ENCODE peak calls at places on chromosomes 3 and 15, in four cellular contexts. D is psoas muscle, K is heart left ventricle, B is spleen. T is an unnamed sample.

GRCh38 chr3:150635526-150635925 is 32.4 kb downstream of the SELENOT start:
- DNase-seq in D (no peak), K (no peak), B (no peak), T (no peak)

GRCh38 chr15:101439920-101440319 is 49.6 kb downstream of the PCSK6 start:
- DNase-seq in D (no peak), K (no peak), B (no peak), T (no peak)

GRCh38 chr15:77904436-77904821 is 173.1 kb downstream of the TBC1D2B start:
- DNase-seq in D (no peak), K (peak; percentile 17), B (peak; percentile 67), T (no peak)

GRCh38 chr3:167031364-167032049 is 348.6 kb downstream of the ZBBX start:
- DNase-seq in D (no peak), K (no peak), B (no peak), T (no peak)

GRCh38 chr3:192207239-192207638 is 520.1 kb downstream of the FGF12 start:
- DNase-seq in D (no peak), K (no peak), B (no peak), T (no peak)

GRCh38 chr3:171168086-171168485 is 141.6 kb upstream of the SLC2A2 start:
- DNase-seq in D (no peak), K (no peak), B (no peak), T (no peak)

GRCh38 chr3:112767177-112767576 is 79.5 kb downstream of the CD200R1L start:
- DNase-seq in D (no peak), K (no peak), B (no peak), T (no peak)

GRCh38 chr15:73383310-73384185 is 14.8 kb upstream of the HCN4 start:
- DNase-seq in D (no peak), K (no peak), B (peak; percentile 34), T (no peak)

GRCh38 chr3:155069729-155070128 is 10.4 kb upstream of the MME start:
- DNase-seq in D (no peak), K (no peak), B (no peak), T (no peak)

GRCh38 chr3:134904796-134905646 is 110.0 kb downstream of the EPHB1 start:
- DNase-seq in D (no peak), K (no peak), B (peak; percentile 30), T (no peak)
- H3K4me1 ChIP-seq in D (no peaks in the 10 kb centered on the region), K (no peaks in the 10 kb centered on the region), B (peaks cover 20% of the 10 kb centered on the region), T (no peaks in the 10 kb centered on the region)

GRCh38 chr15:62390793-62391543 is 225.9 kb upstream of the C2CD4B start:
- DNase-seq in D (peak; percentile 50), K (peak; percentile 59), B (peak; percentile 80), T (peak; percentile 27)

GRCh38 chr15:62391565-62392262 is 226.6 kb upstream of the C2CD4B start:
- DNase-seq in D (peak; percentile 72), K (peak; percentile 72), B (peak; percentile 79), T (peak; percentile 58)

GRCh38 chr15:62392411-62392810 is 227.3 kb upstream of the C2CD4B start:
- DNase-seq in D (peak; percentile 31), K (peak; percentile 44), B (no peak), T (no peak)

GRCh38 chr15:62393196-62393595 is 228.1 kb upstream of the C2CD4B start:
- DNase-seq in D (no peak), K (no peak), B (no peak), T (no peak)

GRCh38 chr15:62389887-62390792 is 225.1 kb upstream of the C2CD4B start:
- DNase-seq in D (peak; percentile 79), K (peak; percentile 79), B (peak; percentile 91), T (peak; percentile 71)
- H3K27ac ChIP-seq in D (peak within 1 kb of the TSS; percentile 94), K (peak within 1 kb of the TSS; percentile 83), B (peak within 1 kb of the TSS; percentile 30), T (peak within 1 kb of the TSS; percentile 69)

DNA sequence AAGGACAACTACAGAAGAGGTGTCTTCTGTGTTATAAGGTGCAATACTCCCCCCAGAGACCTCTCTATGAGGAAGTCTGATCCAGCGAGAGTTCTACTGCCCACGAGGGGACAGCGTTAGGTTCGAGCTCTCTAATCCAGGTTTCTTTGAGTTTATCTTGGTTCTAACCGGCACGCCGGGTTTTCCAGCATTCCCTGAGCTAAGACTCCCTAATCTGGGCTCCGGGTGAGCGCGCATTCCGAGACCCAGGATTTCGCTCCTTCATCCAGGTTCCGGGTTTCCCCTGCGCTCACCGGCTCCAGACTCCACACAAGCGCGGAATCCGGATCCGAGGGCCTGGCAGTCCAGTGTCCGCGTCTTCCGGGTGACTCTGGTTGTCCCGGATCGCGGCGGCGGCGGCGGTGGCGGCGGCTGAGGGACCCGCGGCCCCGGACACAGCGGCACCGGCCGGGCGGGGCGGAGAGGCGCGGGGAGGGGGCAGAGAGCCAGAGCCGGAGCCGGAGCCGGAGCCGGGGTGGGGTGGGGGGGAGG is at the start of gene ZNF609:
- DNase-seq in D (peak; percentile 97), K (peak; percentile 94), B (peak; percentile 96), T (peak; percentile 94)
- H3K4me1 ChIP-seq in D (peaks cover 55% of the 10 kb centered on the region), K (peaks cover 46% of the 10 kb centered on the region), B (peaks cover 83% of the 10 kb centered on the region), T (peaks cover 27% of the 10 kb centered on the region)

GRCh38 chr15:25742421-25743159 is 120.5 kb downstream of the ATP10A start:
- DNase-seq in D (no peak), K (no peak), B (no peak), T (no peak)

GRCh38 chr15:25742008-25742407 is 121.1 kb downstream of the ATP10A start:
- DNase-seq in D (no peak), K (no peak), B (no peak), T (no peak)

GRCh38 chr15:25739687-25740121 is 123.4 kb downstream of the ATP10A start:
- DNase-seq in D (no peak), K (no peak), B (no peak), T (no peak)

GRCh38 chr15:25740438-25741252 is 122.5 kb downstream of the ATP10A start:
- DNase-seq in D (no peak), K (no peak), B (no peak), T (no peak)

GRCh38 chr15:25741253-25741575 is 121.9 kb downstream of the ATP10A start:
- DNase-seq in D (no peak), K (no peak), B (no peak), T (no peak)
- H3K27ac ChIP-seq in D (no peak overlapping the region), K (no peak overlapping the region), B (no peak overlapping the region), T (no peak overlapping the region)

DNA sequence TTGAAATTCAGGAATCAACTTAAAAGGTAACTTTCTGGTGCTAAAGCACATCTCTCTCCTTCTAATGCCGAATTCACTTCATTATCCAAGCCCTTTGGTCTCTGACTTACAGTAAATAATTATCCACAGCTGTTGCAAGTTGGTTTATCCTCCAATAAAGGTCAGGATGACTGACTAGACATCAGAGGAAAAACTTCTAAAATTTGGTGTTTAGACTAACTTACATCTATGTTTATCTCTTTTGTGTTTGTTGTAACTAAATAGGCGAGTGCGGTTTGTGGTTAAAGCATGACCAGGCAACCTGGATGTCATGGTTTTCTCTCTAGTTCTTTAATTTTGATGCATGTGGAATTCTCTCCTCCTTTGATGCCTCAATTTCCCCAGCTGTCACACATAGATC is 237.4 kb upstream of the LRTM1 start:
- DNase-seq in D (no peak), K (no peak), B (no peak), T (no peak)
- H3K4me1 ChIP-seq in D (no peaks in the 10 kb centered on the region), K (peaks cover 7% of the 10 kb centered on the region), B (no peaks in the 10 kb centered on the region), T (no peaks in the 10 kb centered on the region)

DNA sequence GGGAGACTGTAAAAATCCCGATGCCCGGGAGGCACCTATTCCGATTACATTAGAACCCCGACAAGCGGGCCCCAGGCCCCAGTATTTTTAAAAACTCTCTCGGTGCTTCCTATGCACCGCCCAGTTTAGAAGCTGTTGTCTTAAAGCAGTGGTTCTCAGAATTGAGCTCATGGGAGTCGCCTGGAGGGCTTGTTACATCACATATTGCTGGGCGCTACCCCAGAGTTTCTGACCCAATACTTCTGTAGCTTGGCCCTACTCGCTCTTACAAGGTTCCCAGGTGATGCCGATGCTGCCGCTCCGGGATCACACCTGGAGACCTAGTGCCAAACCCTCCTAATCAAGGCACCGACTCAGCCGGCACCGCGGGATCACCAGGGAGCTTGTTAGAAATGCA is 35.2 kb downstream of the CPN2 start:
- DNase-seq in D (no peak), K (peak; percentile 28), B (no peak), T (no peak)
- H3K27ac ChIP-seq in D (no peak overlapping the region), K (no peak overlapping the region), B (no peak overlapping the region), T (peak overlapping the region; percentile 40)

DNA sequence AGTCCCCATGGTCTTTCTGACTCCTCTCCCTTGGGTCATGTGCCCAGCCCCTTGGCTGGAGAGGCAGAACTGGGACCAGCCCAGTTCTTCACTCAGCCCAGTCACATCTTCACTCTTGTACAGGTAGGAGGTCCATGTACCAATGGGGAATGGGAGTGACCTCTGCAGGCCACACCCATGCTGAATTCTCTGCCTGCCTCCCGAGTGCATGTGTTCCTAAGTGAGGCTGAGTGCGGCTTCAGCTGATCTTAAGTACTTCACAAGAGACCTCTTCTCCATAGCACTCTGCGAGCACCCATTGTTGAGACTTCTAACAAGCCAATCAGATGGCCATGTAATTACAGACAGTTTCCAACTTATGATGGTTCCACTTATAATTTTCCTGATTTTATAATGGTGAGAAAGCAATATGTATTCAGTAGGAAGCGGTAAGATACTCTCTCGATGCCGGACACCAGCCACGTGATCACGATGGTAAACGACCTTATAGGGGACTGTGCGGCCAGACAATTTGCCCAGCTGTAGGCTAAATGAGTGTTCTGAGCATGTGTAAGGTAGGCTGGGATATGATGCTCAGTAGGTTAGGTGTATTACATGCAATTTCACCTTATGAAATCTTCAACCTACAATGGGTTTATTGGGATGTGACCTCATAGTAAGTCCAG is 112.1 kb downstream of the KLF13 start:
- DNase-seq in D (no peak), K (no peak), B (no peak), T (no peak)
- H3K4me1 ChIP-seq in D (peaks cover 19% of the 10 kb centered on the region), K (peaks cover 35% of the 10 kb centered on the region), B (peaks cover 93% of the 10 kb centered on the region), T (no peaks in the 10 kb centered on the region)

T was measured in uterus.